ENCODE peak calls at places on chromosomes 2 and 18, in four cellular contexts. One of them, this sample, is unnamed.
A peak's percentile ranks its signal among the peaks of the same experiment; 100 is the strongest.

GRCh38 chr2:106614511-106615291 is 127.5 kb downstream of the CD8B2 start:
- DNase-seq in K562: no peak
- DNase-seq in HepG2: peak; percentile 73
- DNase-seq in HCT116: no peak
- DNase-seq in this sample: no peak

GRCh38 chr2:159904565-159905281 is 106.7 kb upstream of the CD302 start:
- DNase-seq in HCT116: no peak
- DNase-seq in HepG2: no peak
- DNase-seq in K562: peak; percentile 80
- DNase-seq in this sample: no peak

GRCh38 chr2:237967463-237967871 is 653 bp downstream of the UBE2F start:
- DNase-seq in K562: peak; percentile 32
- DNase-seq in HepG2: no peak
- DNase-seq in HCT116: no peak
- DNase-seq in this sample: no peak

GRCh38 chr2:95372845-95373244 is 29.7 kb upstream of the FAHD2A start:
- DNase-seq in HepG2: no peak
- DNase-seq in HCT116: no peak
- DNase-seq in K562: no peak
- DNase-seq in this sample: no peak

GRCh38 chr18:14189858-14190257 is 57.6 kb upstream of the ZNF519 start:
- DNase-seq in K562: no peak
- DNase-seq in HCT116: peak; percentile 70
- DNase-seq in HepG2: peak; percentile 90
- DNase-seq in this sample: peak; percentile 89

GRCh38 chr2:191171291-191171690 is 20.5 kb upstream of the STAT4 start:
- DNase-seq in K562: no peak
- DNase-seq in HCT116: no peak
- DNase-seq in HepG2: no peak
- DNase-seq in this sample: no peak

GRCh38 chr2:222709191-222709891 is 37.9 kb downstream of the MOGAT1 start:
- DNase-seq in HCT116: peak; percentile 83
- DNase-seq in K562: peak; percentile 77
- DNase-seq in HepG2: peak; percentile 99
- DNase-seq in this sample: peak; percentile 60

GRCh38 chr2:121605820-121606733 is 43.2 kb downstream of the CLASP1 start:
- DNase-seq in K562: no peak
- DNase-seq in HCT116: no peak
- DNase-seq in HepG2: no peak
- DNase-seq in this sample: no peak

GRCh38 chr2:225319872-225320271 is 79.6 kb upstream of the NYAP2 start:
- DNase-seq in HCT116: no peak
- DNase-seq in HepG2: no peak
- DNase-seq in K562: no peak
- DNase-seq in this sample: no peak

GRCh38 chr2:68387408-68388350 is 22.6 kb downstream of the PLEK start:
- DNase-seq in K562: no peak
- DNase-seq in HepG2: no peak
- DNase-seq in HCT116: no peak
- DNase-seq in this sample: no peak

GRCh38 chr2:9094117-9094516 is 90.6 kb upstream of the MBOAT2 start:
- DNase-seq in HCT116: no peak
- DNase-seq in HepG2: no peak
- DNase-seq in K562: no peak
- DNase-seq in this sample: no peak

GRCh38 chr2:5748391-5748790 is 56.2 kb downstream of the SOX11 start:
- DNase-seq in K562: no peak
- DNase-seq in HCT116: no peak
- DNase-seq in HepG2: no peak
- DNase-seq in this sample: no peak

GRCh38 chr18:55586841-55587240 is 1.2 kb downstream of the TCF4 start:
- DNase-seq in HepG2: no peak
- DNase-seq in K562: no peak
- DNase-seq in HCT116: no peak
- DNase-seq in this sample: no peak

GRCh38 chr2:64943387-64944150 is 45.6 kb upstream of the SLC1A4 start:
- DNase-seq in HepG2: peak; percentile 97
- DNase-seq in HCT116: no peak
- DNase-seq in K562: no peak
- DNase-seq in this sample: peak; percentile 4

DNA sequence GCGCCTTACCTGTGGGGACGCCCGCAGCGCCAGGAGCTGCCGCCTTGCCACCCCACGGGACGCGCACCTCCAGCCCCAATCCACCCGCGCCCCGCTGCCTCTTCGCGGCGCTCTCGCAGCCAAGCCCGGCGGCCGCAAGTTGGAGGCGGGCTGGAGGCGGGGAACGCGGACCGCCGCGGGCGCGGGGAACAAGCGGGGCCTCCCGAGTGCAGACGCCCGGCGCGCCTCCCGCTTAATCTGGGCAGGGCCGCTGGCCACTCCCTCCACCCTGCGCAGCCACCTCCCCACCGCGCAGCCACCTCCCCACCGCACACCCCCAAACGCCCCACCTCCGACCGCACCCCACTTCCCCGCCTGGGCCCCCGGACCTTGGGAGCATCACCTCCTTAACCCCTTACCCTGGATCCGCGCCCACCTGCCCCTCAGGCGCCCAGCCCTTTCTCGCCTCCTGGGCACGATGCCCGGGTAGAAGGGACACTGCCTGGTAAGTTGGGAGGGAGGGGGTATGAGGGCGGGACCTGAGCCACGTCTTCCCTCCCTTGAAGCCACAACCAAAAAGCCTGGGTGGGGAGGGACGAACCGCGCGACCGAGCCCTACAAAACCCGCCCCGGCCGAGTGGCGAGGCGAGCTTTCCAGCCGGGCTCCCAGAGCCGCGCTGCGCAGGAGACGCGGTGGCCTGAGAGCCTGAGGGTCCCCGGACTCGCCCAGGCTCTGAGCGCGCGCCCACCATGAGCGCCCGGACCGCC is at the start of the genes COL4A3 and COL4A4:
- DNase-seq in K562: no peak
- DNase-seq in HepG2: no peak
- DNase-seq in HCT116: peak; percentile 61
- DNase-seq in this sample: no peak
- H3K27me3 ChIP-seq in K562: peaks cover 7% of the 10 kb centered on the region
- H3K27me3 ChIP-seq in HepG2: peaks cover 4% of the 10 kb centered on the region
- H3K27me3 ChIP-seq in HCT116: no peaks in the 10 kb centered on the region
- H3K27me3 ChIP-seq in this sample: peaks cover 44% of the 10 kb centered on the region

DNA sequence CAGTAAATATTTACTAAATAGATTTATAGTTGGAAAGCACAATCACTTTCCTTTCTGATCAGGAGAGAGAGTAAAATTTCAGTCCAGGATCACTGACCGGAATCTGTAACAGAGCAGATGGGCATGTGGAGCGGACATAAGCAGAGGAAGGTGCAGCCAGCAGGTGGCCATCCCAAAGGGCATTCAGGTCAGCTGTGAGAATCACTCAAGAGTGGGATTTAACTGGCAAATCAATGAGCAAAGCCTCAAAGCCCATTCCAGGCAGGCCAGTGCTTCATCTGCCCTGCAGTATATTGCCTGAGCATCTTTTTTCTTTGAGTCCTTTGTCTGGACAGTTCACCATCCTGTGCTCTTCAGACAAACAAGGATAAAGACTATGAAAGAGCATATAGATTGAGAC is 166.4 kb upstream of the SLC14A2 start:
- DNase-seq in K562: no peak
- DNase-seq in HCT116: no peak
- DNase-seq in HepG2: no peak
- DNase-seq in this sample: no peak
- TF ChIP-seq TCF7L2 in K562: no peak
- TF ChIP-seq TCF7L2 in HCT116: no peak
- TF ChIP-seq TCF7L2 in HepG2: no peak
- TF ChIP-seq TCF7L2 in this sample: no peak

GRCh38 chr2:217873371-217873770 is 129.4 kb downstream of the TNS1 start:
- DNase-seq in HCT116: no peak
- DNase-seq in HepG2: no peak
- DNase-seq in K562: no peak
- DNase-seq in this sample: no peak

GRCh38 chr2:217870528-217871011 is 132.2 kb downstream of the TNS1 start:
- DNase-seq in K562: no peak
- DNase-seq in HepG2: no peak
- DNase-seq in HCT116: no peak
- DNase-seq in this sample: no peak

GRCh38 chr2:217875556-217876252 is 127.1 kb downstream of the TNS1 start:
- DNase-seq in K562: no peak
- DNase-seq in HepG2: no peak
- DNase-seq in HCT116: no peak
- DNase-seq in this sample: no peak

GRCh38 chr2:217875138-217875537 is 127.7 kb downstream of the TNS1 start:
- DNase-seq in HepG2: no peak
- DNase-seq in HCT116: no peak
- DNase-seq in K562: no peak
- DNase-seq in this sample: no peak

DNA sequence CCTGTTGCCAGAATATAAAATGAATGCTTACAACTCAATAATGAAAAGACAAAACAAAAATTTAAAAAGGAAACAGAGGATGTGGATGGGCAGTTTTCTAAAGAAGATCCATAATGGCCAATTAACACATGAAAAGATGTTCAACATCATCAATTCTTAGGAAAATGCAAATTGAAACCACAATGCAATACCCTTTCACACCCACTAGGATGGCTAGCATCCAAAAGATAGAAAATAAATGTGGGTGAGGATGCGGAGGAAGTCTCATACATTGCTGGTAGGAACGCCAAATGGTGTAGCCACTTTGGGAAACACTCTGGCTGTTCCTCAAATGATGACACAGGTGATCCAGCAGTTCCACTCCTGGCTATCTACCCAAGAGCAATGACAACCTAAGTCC is 130.5 kb downstream of the TNS1 start:
- DNase-seq in HepG2: no peak
- DNase-seq in K562: no peak
- DNase-seq in HCT116: no peak
- DNase-seq in this sample: no peak
- H3K36me3 ChIP-seq in HepG2: peaks cover 20% of the 10 kb centered on the region
- H3K36me3 ChIP-seq in K562: no peaks in the 10 kb centered on the region
- H3K36me3 ChIP-seq in HCT116: no peaks in the 10 kb centered on the region
- H3K36me3 ChIP-seq in this sample: no peaks in the 10 kb centered on the region

DNA sequence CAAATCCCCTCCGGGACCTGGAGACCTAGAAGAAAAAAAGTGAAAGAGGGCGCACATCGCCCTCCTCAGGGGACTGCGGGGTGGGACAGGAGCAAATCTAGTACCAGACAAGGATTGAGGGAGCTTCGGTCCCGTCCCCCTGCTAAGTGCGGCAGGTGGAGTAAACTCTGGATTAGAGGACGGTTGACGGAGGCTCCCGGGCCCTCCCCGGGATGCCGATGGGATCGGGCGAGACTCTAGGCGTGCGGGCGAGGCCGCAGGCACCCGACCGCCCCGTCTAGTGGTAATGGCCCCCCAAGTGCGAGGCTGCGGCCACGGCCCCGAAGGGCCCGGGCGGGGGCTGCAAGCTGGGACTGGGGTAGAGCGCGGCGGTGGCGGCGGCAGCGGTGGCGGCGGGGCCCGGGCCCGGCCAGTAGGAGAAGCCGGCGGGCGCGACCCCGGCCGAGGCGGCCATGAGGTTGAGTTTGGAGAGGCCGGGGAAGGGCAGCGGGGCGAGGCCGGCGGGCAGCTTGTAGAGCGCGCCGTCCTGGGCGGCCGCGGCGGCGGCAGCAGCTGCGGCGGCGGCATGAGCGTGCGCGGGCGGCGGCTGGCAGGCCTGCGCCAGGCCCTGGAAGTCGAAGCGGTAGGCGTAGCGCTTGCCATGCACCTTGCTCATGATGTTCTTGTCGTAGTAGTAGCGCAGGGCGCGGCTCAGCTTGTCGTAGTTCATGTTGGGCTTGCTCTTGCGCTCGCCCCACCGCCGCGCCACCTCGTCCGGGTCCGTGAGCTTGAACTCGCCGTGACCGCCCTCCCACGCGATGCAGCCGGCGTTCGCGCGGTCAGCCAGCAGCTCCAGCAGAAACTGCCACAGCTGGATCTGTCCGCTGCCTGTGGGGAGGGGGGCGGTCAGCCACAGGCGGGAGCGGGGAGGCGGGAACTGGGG is 3.3 kb downstream of the FEV start:
- DNase-seq in HepG2: no peak
- DNase-seq in K562: no peak
- DNase-seq in HCT116: no peak
- DNase-seq in this sample: no peak
- H3K27me3 ChIP-seq in HepG2: peaks cover 31% of the 10 kb centered on the region
- H3K27me3 ChIP-seq in K562: peaks cover 22% of the 10 kb centered on the region
- H3K27me3 ChIP-seq in HCT116: peaks cover 4% of the 10 kb centered on the region
- H3K27me3 ChIP-seq in this sample: peaks cover 18% of the 10 kb centered on the region

DNA sequence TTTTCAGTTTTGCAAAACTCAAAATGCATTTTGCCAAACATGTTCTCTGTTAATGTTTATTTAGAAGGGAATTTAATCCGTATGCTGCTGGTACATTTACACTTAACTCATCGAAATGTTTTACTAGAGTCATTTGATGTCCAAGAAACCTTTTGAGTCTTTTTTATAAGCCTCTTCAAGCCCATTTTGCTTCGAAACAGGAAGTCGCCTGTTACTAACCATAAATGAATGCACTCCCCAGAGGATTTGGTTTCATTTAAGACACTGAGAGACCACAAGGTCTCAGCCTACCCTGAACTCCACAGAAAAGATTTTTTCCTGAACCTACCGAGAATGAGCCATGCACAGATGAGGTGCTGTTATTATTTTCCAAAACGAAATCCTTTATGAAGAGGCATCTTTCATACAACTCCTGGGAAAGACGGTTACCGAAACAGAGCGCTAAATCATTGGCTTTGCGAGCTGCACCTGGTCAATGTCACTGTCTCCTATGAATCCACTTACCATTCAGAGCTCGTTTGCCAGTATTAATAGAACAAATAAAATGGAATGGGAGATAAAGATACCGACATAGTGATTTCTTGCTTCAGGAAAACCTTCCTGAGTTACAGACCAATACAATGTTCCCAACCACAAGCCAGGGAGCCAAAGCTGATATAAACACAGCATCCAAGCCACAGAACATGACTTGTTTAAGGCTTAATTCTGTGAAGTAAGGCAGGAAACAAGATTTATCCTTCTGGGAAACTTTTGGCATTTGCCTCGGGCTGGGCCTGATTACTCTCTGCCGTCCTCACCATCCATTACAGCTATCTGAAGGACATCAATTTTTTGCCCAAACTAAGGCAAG is 382.1 kb downstream of the OSR1 start:
- DNase-seq in HCT116: no peak
- DNase-seq in K562: no peak
- DNase-seq in HepG2: no peak
- DNase-seq in this sample: no peak
- TF ChIP-seq TCF7L2 in HCT116: no peak
- TF ChIP-seq TCF7L2 in K562: no peak
- TF ChIP-seq TCF7L2 in HepG2: no peak
- TF ChIP-seq TCF7L2 in this sample: no peak